ENCODE peak calls at places on chromosomes 11 and 22, in nine cellular contexts. T is GM12892, L is body of pancreas, R is lower leg skin, A is ovary, M is NB4, O is gastrocnemius medialis, F is adrenal gland, V is H1. I is an unnamed sample.

GRCh38 chr11:105689636-105690035 is 79.8 kb downstream of the GRIA4 start:
- DNase-seq in F (no peak), R (no peak), L (no peak), V (no peak), M (no peak), T (no peak), O (no peak), A (no peak), I (no peak)

GRCh38 chr11:116927163-116927772 is 89.8 kb upstream of the APOA1 start:
- DNase-seq in T (no peak), O (no peak), L (peak), F (no peak), R (no peak), M (peak), V (no peak), A (no peak), I (peak)

GRCh38 chr22:25353516-25354445 is 134.3 kb downstream of the CRYBB2 start:
- DNase-seq in R (peak), O (no peak), F (no peak), M (no peak), T (no peak), V (no peak), A (no peak), L (no peak), I (no peak)

GRCh38 chr11:10302744-10303557 is 1.9 kb upstream of the ADM start:
- DNase-seq in F (peak), L (peak), V (peak), R (peak), T (no peak), A (peak), M (peak), O (peak), I (peak)

GRCh38 chr11:20013346-20014066 is 146.8 kb downstream of the DBX1 start:
- DNase-seq in O (peak), V (no peak), R (no peak), A (no peak), M (no peak), F (no peak), L (no peak), T (no peak), I (no peak)

GRCh38 chr22:42069801-42070516 is 653 bp downstream of the NAGA start:
- DNase-seq in R (peak), A (peak), M (peak), T (peak), L (peak), O (no peak), F (peak), V (no peak), I (peak)

GRCh38 chr11:124745835-124746620 is 6.0 kb downstream of the VSIG2 start:
- DNase-seq in T (peak), A (no peak), R (no peak), M (no peak), F (no peak), O (no peak), V (peak), L (no peak), I (no peak)

GRCh38 chr22:46355369-46355995 is 20.0 kb downstream of the TRMU start:
- DNase-seq in O (no peak), R (no peak), A (peak), V (peak), M (peak), T (peak), F (peak), L (peak), I (peak)

GRCh38 chr11:14836106-14836492 is 55.9 kb downstream of the CYP2R1 start:
- DNase-seq in M (no peak), F (no peak), V (no peak), T (no peak), A (no peak), L (no peak), R (no peak), O (no peak), I (no peak)

GRCh38 chr11:78371221-78371899 is 46.3 kb downstream of the GAB2 start:
- DNase-seq in M (peak), F (no peak), L (no peak), R (no peak), V (no peak), O (no peak), A (no peak), T (no peak), I (no peak)

GRCh38 chr11:12799373-12799835 is 125.2 kb downstream of the TEAD1 start:
- DNase-seq in F (no peak), A (no peak), R (no peak), L (no peak), O (no peak), M (no peak), T (no peak), V (no peak), I (no peak)

GRCh38 chr11:35794850-35795249 is 132.3 kb downstream of the TRIM44 start:
- DNase-seq in O (no peak), V (no peak), A (no peak), L (no peak), M (no peak), T (no peak), R (no peak), F (no peak), I (no peak)

GRCh38 chr11:7582338-7582985 is 68.7 kb downstream of the PPFIBP2 start:
- DNase-seq in F (no peak), L (no peak), V (no peak), O (no peak), A (peak), M (no peak), T (no peak), R (no peak), I (no peak)

GRCh38 chr11:130209944-130210854 is 50.6 kb downstream of the ST14 start:
- DNase-seq in F (peak), L (no peak), V (peak), R (peak), T (no peak), M (no peak), A (no peak), O (no peak), I (no peak)

GRCh38 chr11:125401746-125402145 is 94.3 kb downstream of the FEZ1 start:
- DNase-seq in A (peak), V (no peak), T (no peak), M (no peak), R (no peak), L (no peak), F (no peak), O (peak), I (no peak)

GRCh38 chr22:36687516-36687915 is 16.0 kb downstream of the CACNG2 start:
- DNase-seq in O (no peak), R (no peak), A (no peak), V (no peak), T (no peak), F (no peak), M (no peak), L (no peak), I (no peak)

GRCh38 chr22:48489551-48490512 is 1337.8 kb downstream of the BRD1 start:
- DNase-seq in F (no peak), L (no peak), A (no peak), M (no peak), R (peak), O (no peak), T (no peak), V (peak), I (no peak)

GRCh38 chr11:10742460-10743208 is 8.4 kb upstream of the CTR9 start:
- DNase-seq in V (no peak), M (peak), T (no peak), O (no peak), A (no peak), L (no peak), F (peak), R (no peak), I (peak)

GRCh38 chr11:130769782-130770565 is 146.3 kb downstream of the SNX19 start:
- DNase-seq in A (no peak), M (no peak), L (no peak), O (no peak), F (no peak), R (no peak), V (no peak), T (no peak), I (no peak)

GRCh38 chr22:45441158-45441557 is 27.7 kb downstream of the RIBC2 start:
- DNase-seq in O (no peak), V (no peak), M (peak), L (peak), F (peak), R (peak), T (no peak), A (peak), I (peak)

GRCh38 chr11:110522456-110522855 is 92.7 kb downstream of the FDX1 start:
- DNase-seq in A (no peak), M (peak), L (no peak), F (no peak), V (no peak), O (no peak), T (no peak), R (no peak), I (no peak)

GRCh38 chr11:3605721-3606324 is 36.0 kb downstream of the ART5 start:
- DNase-seq in O (no peak), A (no peak), L (no peak), T (no peak), V (no peak), R (peak), M (no peak), F (no peak), I (no peak)

GRCh38 chr11:26037716-26038115 is 294.2 kb upstream of the ANO3 start:
- DNase-seq in O (no peak), F (no peak), T (no peak), R (no peak), V (no peak), M (no peak), L (no peak), A (no peak), I (no peak)

GRCh38 chr11:70647188-70648166 is 249.1 kb downstream of the CTTN start:
- DNase-seq in V (peak), M (no peak), O (no peak), A (no peak), L (no peak), F (no peak), T (no peak), R (no peak), I (no peak)

GRCh38 chr11:13108416-13108815 is 99.3 kb downstream of the RASSF10 start:
- DNase-seq in R (no peak), M (no peak), O (no peak), A (no peak), V (no peak), L (no peak), F (no peak), T (no peak), I (no peak)

GRCh38 chr11:114400222-114400973 is at the start of the genes C11orf71 and RBM7:
- DNase-seq in R (peak), M (peak), L (peak), V (peak), T (peak), F (peak), O (peak), A (peak), I (peak)

GRCh38 chr11:67351275-67352005 is 1.9 kb downstream of the POLD4 start:
- DNase-seq in M (peak), R (peak), V (peak), O (no peak), L (peak), F (peak), T (no peak), A (peak), I (peak)

GRCh38 chr11:124633355-124633754 is 10.7 kb downstream of the TBRG1 start:
- DNase-seq in T (no peak), V (no peak), R (no peak), A (no peak), M (no peak), O (no peak), F (no peak), L (no peak), I (peak)

GRCh38 chr11:12042215-12042676 is 33.8 kb upstream of the DKK3 start:
- DNase-seq in L (no peak), O (no peak), F (no peak), T (no peak), R (peak), M (peak), A (no peak), V (no peak), I (no peak)

GRCh38 chr11:96215094-96215782 is 127.8 kb downstream of the MAML2 start:
- DNase-seq in M (peak), L (no peak), V (no peak), R (no peak), F (no peak), A (peak), T (peak), O (no peak), I (no peak)

GRCh38 chr11:98568011-98568410 is 452.7 kb upstream of the CNTN5 start:
- DNase-seq in T (no peak), R (no peak), L (no peak), F (no peak), M (no peak), A (no peak), O (no peak), V (no peak), I (no peak)

GRCh38 chr11:78147807-78148206 is 8.4 kb upstream of the ALG8 start:
- DNase-seq in O (no peak), A (no peak), T (no peak), M (no peak), V (no peak), R (peak), F (peak), L (no peak), I (no peak)

GRCh38 chr11:119361961-119362725 is 15.6 kb upstream of the MFRP start:
- DNase-seq in M (no peak), R (no peak), O (no peak), F (no peak), L (no peak), A (no peak), V (no peak), T (no peak), I (no peak)

GRCh38 chr11:119363081-119363861 is 16.8 kb upstream of the MFRP start:
- DNase-seq in L (peak), T (no peak), M (no peak), A (no peak), V (no peak), O (no peak), F (peak), R (no peak), I (no peak)

GRCh38 chr11:119362741-119363080 is 16.2 kb upstream of the MFRP start:
- DNase-seq in A (no peak), R (no peak), F (no peak), T (no peak), O (no peak), L (no peak), V (no peak), M (no peak), I (no peak)

GRCh38 chr11:119365071-119365591 is 16.4 kb downstream of the USP2 start:
- DNase-seq in V (no peak), T (no peak), F (peak), O (peak), R (no peak), A (no peak), M (no peak), L (no peak), I (no peak)

GRCh38 chr11:119363874-119364590 is 17.5 kb downstream of the USP2 start:
- DNase-seq in M (no peak), V (peak), T (peak), A (peak), F (peak), L (peak), R (no peak), O (no peak), I (peak)
- TF ChIP-seq POLR2A in M (no peak), V (no peak), T (no peak), A (peak), F (peak), L (no peak), R (no peak), O (peak), I (no peak)

DNA sequence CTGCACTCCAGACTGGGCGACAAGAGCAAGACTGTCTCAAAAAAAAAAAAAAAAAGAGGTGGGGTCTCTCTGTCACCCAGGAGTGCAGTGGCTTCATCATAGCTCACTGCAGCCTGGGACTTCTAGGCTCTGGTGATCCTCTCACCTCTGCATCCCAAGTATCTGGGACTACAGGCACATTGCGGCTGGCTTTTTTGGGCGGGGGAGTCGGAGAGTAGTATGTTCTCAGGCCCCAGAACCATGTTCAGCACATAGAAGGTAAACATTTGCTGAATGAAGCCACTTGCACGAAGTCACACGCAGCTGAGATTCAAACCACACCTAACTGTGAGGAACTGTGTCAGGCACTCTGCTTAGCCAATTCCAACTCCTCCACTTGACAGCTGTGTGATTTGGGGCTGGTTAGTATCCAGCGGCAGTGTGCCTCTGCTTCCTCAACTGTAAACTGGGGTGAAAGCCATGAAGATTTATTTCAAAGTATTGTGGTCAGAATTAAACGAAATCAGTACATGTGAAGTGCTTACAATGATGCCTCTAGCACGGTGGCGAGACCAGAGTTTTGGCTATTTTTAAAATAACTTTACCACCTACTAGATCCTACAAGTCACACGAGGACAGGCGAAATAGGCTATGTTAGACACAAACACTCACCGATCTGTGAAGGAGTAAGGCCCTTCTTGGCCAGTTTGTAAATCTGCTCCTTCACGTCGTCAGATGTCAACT is 789 bp downstream of the RPS13 start:
- DNase-seq in M (peak), A (no peak), L (peak), O (no peak), R (no peak), F (peak), V (no peak), T (no peak), I (peak)
- TF ChIP-seq POLR2A in M (no peak), A (no peak), L (no peak), O (no peak), R (no peak), F (no peak), V (no peak), T (peak), I (no peak)

DNA sequence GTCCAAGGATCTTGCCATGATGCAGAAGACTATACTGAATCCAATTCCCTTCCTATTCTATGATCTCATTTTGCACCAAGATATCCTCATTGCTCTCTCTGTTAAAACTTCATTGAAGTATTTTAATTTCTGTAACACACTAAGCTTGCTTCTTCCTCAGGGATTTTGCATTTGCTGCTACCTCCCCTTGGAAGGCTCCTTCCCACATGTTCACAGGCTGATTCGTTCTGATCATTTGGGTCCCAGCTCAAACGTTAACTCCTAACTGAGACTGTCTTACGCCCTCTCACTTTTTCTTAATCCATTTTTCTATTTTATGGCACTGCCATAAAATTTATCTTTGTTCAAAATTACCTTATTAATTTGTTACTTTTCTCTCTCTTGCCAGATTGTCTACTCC is 713.0 kb upstream of the LRRC4C start:
- DNase-seq in R (no peak), A (no peak), M (no peak), T (no peak), V (no peak), L (no peak), O (no peak), F (no peak), I (no peak)
- TF ChIP-seq POLR2A in R (no peak), A (no peak), M (no peak), T (no peak), V (no peak), L (no peak), O (no peak), F (no peak), I (no peak)

GRCh38 chr11:82775736-82776346 is 42.2 kb upstream of the FAM181B start:
- DNase-seq in M (peak), F (peak), O (no peak), L (peak), R (no peak), T (peak), A (no peak), V (peak), I (peak)
- TF ChIP-seq POLR2A in M (no peak), F (no peak), O (no peak), L (no peak), R (no peak), T (no peak), A (no peak), V (no peak), I (no peak)

DNA sequence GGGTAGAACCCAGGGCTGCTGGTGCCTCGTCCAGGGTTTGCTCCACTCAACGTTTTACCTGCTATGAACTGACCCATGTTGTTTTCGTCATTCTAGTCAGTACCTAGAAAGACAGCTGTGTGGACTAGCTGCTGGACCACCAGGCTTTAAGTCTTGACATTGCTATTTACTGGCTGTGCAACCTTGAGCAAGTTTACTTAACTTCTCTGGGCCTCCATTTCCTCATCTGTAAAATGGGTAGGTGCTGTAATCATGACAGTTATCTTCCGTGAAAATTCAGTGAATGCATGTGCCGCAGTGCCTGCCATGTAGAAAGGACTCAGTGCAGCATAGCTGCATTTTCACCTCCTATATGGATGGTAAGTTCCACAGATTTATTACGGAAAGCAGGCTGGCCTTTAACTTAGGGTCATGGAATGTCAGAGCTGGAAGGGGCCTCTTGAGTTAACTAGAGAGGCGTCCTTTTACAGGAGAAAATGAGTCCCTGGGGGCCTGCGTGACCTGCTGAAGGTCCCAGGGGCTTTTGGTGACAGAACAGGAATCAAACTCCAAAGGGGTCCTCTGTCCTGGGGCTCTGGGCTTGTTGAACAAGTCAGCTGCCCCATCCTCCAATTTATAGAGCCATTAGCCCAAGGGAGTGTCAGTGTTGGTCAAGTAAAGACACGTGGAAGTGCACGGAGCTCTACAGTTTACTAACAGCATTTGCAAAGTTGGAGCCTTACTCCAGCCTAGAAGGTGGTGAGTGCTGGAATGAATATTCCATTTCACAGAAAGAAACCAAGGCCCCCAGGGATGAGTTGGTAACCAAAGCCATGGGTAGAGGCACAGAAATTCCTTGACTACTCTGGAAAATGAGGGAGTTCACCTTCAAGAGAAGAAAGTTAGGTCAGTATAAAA is 12.0 kb upstream of the MALAT1 start:
- DNase-seq in A (no peak), M (peak), F (peak), R (peak), L (no peak), V (no peak), O (no peak), T (no peak), I (no peak)
- TF ChIP-seq POLR2A in A (peak), M (no peak), F (no peak), R (no peak), L (no peak), V (no peak), O (no peak), T (no peak), I (no peak)

GRCh38 chr11:61962213-61963015 is 5.0 kb downstream of the FTH1 start:
- DNase-seq in A (peak), V (no peak), R (peak), T (no peak), L (no peak), F (peak), M (no peak), O (no peak), I (no peak)

GRCh38 chr11:61961570-61962212 is 5.7 kb downstream of the FTH1 start:
- DNase-seq in A (peak), L (peak), O (peak), R (peak), F (peak), M (no peak), V (no peak), T (no peak), I (no peak)

GRCh38 chr11:61963016-61963281 is 4.5 kb downstream of the FTH1 start:
- DNase-seq in F (no peak), R (peak), V (no peak), A (peak), T (no peak), O (no peak), L (no peak), M (no peak), I (peak)

GRCh38 chr11:61964941-61965282 is 2.5 kb downstream of the FTH1 start:
- DNase-seq in M (no peak), R (no peak), V (no peak), A (no peak), O (no peak), F (no peak), T (no peak), L (no peak), I (no peak)

GRCh38 chr11:61963282-61964057 is 4.0 kb downstream of the FTH1 start:
- DNase-seq in O (no peak), R (peak), V (no peak), F (peak), M (peak), A (peak), T (no peak), L (peak), I (peak)
- TF ChIP-seq POLR2A in O (peak), R (no peak), V (peak), F (peak), M (no peak), A (peak), T (peak), L (peak), I (peak)